ENCODE peak calls at places on chromosome 20, in seven cellular contexts. E is cardiac muscle cell; U is AG04450; H is A549; Q is PC-3; L is CD8-positive, alpha-beta memory T cell; G is naive thymus-derived CD4-positive, alpha-beta T cell. R is an unnamed sample.

GRCh38 chr20:4978050-4978918 is 23.0 kb downstream of the SLC23A2 start:
- DNase-seq in E (no peak), U (no peak), H (no peak), Q (no peak), L (no peak), G (no peak), R (no peak)

GRCh38 chr20:38113401-38114325 is 51.4 kb downstream of the TGM2 start:
- DNase-seq in E (peak; percentile 42), U (no peak), H (no peak), Q (peak; percentile 40), L (no peak), G (no peak), R (no peak)

GRCh38 chr20:64133951-64134407 is 26.6 kb upstream of the NPBWR2 start:
- DNase-seq in E (no peak), U (no peak), H (no peak), Q (no peak), L (no peak), G (no peak), R (peak; percentile 1)

GRCh38 chr20:44688053-44688625 is 27.0 kb upstream of the CCN5 start:
- DNase-seq in E (no peak), U (no peak), H (no peak), Q (no peak), L (no peak), G (no peak), R (no peak)

GRCh38 chr20:48831702-48832422 is 4.1 kb upstream of the PREX1 start:
- DNase-seq in E (no peak), U (no peak), H (peak; percentile 73), Q (peak; percentile 95), L (no peak), G (no peak), R (no peak)

GRCh38 chr20:63739129-63740069 is at the start of gene SLC2A4RG:
- DNase-seq in E (peak; percentile 92), U (no peak), H (peak; percentile 90), Q (peak; percentile 85), L (peak; percentile 59), G (peak; percentile 86), R (peak; percentile 55)

GRCh38 chr20:23869520-23869919 is 10.0 kb downstream of the CST5 start:
- DNase-seq in E (no peak), U (no peak), H (no peak), Q (no peak), L (no peak), G (no peak), R (no peak)

GRCh38 chr20:13017883-13018535 is 9.2 kb downstream of the SPTLC3 start:
- DNase-seq in E (no peak), U (no peak), H (no peak), Q (peak; percentile 95), L (no peak), G (no peak), R (no peak)

GRCh38 chr20:59328071-59328470 is 27.7 kb downstream of the EDN3 start:
- DNase-seq in E (no peak), U (no peak), H (no peak), Q (no peak), L (no peak), G (no peak), R (no peak)

GRCh38 chr20:59322101-59322500 is 21.7 kb downstream of the EDN3 start:
- DNase-seq in E (no peak), U (no peak), H (no peak), Q (no peak), L (no peak), G (no peak), R (no peak)

GRCh38 chr20:59322813-59323469 is 22.5 kb downstream of the EDN3 start:
- DNase-seq in E (no peak), U (no peak), H (no peak), Q (no peak), L (no peak), G (no peak), R (no peak)

GRCh38 chr20:59324441-59324840 is 24.0 kb downstream of the EDN3 start:
- DNase-seq in E (no peak), U (no peak), H (no peak), Q (no peak), L (no peak), G (no peak), R (no peak)

GRCh38 chr20:59326188-59326587 is 25.8 kb downstream of the EDN3 start:
- DNase-seq in E (no peak), U (no peak), H (no peak), Q (no peak), L (no peak), G (no peak), R (no peak)
- H3K9me3 ChIP-seq in E (no peaks in the 10 kb centered on the region), U (no peaks in the 10 kb centered on the region), H (no peaks in the 10 kb centered on the region), Q (no peaks in the 10 kb centered on the region), L (no peaks in the 10 kb centered on the region), G (no peaks in the 10 kb centered on the region), R (no peaks in the 10 kb centered on the region)

GRCh38 chr20:61988665-61989064 is 77.0 kb downstream of the TAF4 start:
- DNase-seq in E (no peak), U (no peak), H (no peak), Q (no peak), L (no peak), G (no peak), R (no peak)

GRCh38 chr20:61989741-61990140 is 75.9 kb downstream of the TAF4 start:
- DNase-seq in E (no peak), U (no peak), H (no peak), Q (no peak), L (no peak), G (no peak), R (no peak)

GRCh38 chr20:61985096-61985495 is 80.6 kb downstream of the TAF4 start:
- DNase-seq in E (no peak), U (no peak), H (no peak), Q (no peak), L (no peak), G (no peak), R (no peak)

GRCh38 chr20:61983965-61984364 is 81.7 kb downstream of the TAF4 start:
- DNase-seq in E (no peak), U (no peak), H (no peak), Q (no peak), L (no peak), G (no peak), R (no peak)

DNA sequence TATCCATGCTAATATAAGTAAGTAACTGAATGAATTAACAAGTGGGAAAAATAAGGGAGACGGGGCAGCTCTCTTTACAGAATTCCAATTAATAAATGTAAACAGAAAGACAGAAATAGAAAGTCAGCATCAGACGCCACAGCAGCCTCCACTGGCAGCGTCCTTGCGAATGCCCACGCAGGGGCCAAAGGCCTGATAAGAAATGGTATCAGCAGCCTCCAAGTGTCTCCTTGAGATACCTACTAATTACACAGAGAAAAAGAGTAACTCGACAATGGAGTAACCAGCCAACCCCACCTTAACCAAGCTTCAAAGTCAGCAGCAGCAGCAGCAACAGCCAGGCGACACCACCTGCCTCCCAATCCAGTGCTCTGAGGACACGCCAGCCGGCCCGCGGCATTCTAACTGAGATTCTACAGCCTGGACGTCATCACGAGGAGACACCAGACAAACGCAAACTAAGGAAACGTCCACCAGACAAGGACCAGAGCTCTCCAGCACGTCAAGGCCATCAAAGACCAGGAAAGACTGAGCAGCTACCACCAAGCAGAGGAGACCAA is 78.8 kb downstream of the TAF4 start:
- DNase-seq in E (peak; percentile 21), U (no peak), H (no peak), Q (no peak), L (no peak), G (no peak), R (no peak)
- H3K9me3 ChIP-seq in E (no peaks in the 10 kb centered on the region), U (peaks cover 14% of the 10 kb centered on the region), H (peaks cover 14% of the 10 kb centered on the region), Q (no peaks in the 10 kb centered on the region), L (peaks cover 11% of the 10 kb centered on the region), G (no peaks in the 10 kb centered on the region), R (peaks cover 3% of the 10 kb centered on the region)

GRCh38 chr20:21701171-21701876 is 4.1 kb upstream of the PAX1 start:
- DNase-seq in E (no peak), U (no peak), H (no peak), Q (no peak), L (no peak), G (no peak), R (no peak)
- H3K9me3 ChIP-seq in E (no peaks in the 10 kb centered on the region), U (no peaks in the 10 kb centered on the region), H (no peaks in the 10 kb centered on the region), Q (peaks cover 3% of the 10 kb centered on the region), L (no peaks in the 10 kb centered on the region), G (no peaks in the 10 kb centered on the region), R (no peaks in the 10 kb centered on the region)

GRCh38 chr20:31449511-31450128 is 9.2 kb downstream of the DEFB123 start:
- DNase-seq in E (no peak), U (no peak), H (no peak), Q (no peak), L (no peak), G (no peak), R (no peak)
- H3K9me3 ChIP-seq in E (no peaks in the 10 kb centered on the region), U (no peaks in the 10 kb centered on the region), H (no peaks in the 10 kb centered on the region), Q (no peaks in the 10 kb centered on the region), L (no peaks in the 10 kb centered on the region), G (no peaks in the 10 kb centered on the region), R (no peaks in the 10 kb centered on the region)

GRCh38 chr20:29742699-29743100 is 1514.8 kb upstream of the DEFB115 start:
- DNase-seq in E (no peak), U (no peak), H (no peak), Q (no peak), L (no peak), G (no peak), R (no peak)
- H3K9me3 ChIP-seq in E (no peaks in the 10 kb centered on the region), U (peaks cover 53% of the 10 kb centered on the region), H (no peaks in the 10 kb centered on the region), Q (peaks cover under 1% of the 10 kb centered on the region), L (no peaks in the 10 kb centered on the region), G (no peaks in the 10 kb centered on the region), R (no peaks in the 10 kb centered on the region)

R was measured in T-helper 17 cell.